ENCODE peak calls at places on chromosomes 11 and 22, in seven cellular contexts. One of them, this sample, is unnamed.

GRCh38 chr11:74694136-74694535 is 37.1 kb downstream of the CHRDL2 start:
- DNase-seq in heart right ventricle: no peak
- DNase-seq in cardiac fibroblast: no peak
- DNase-seq in hepatocyte: no peak
- DNase-seq in CD8-positive, alpha-beta T cell: no peak
- DNase-seq in CD8-positive, alpha-beta memory T cell: no peak
- DNase-seq in GM23248: no peak
- DNase-seq in this sample: no peak

GRCh38 chr11:131694526-131695424 is 324.4 kb downstream of the NTM start:
- DNase-seq in heart right ventricle: peak
- DNase-seq in CD8-positive, alpha-beta T cell: peak
- DNase-seq in GM23248: peak
- DNase-seq in CD8-positive, alpha-beta memory T cell: no peak
- DNase-seq in hepatocyte: peak
- DNase-seq in cardiac fibroblast: peak
- DNase-seq in this sample: peak

GRCh38 chr11:130580372-130580771 is 131.9 kb downstream of the ADAMTS15 start:
- DNase-seq in cardiac fibroblast: peak
- DNase-seq in CD8-positive, alpha-beta memory T cell: no peak
- DNase-seq in GM23248: peak
- DNase-seq in CD8-positive, alpha-beta T cell: no peak
- DNase-seq in heart right ventricle: no peak
- DNase-seq in hepatocyte: no peak
- DNase-seq in this sample: no peak

GRCh38 chr11:95485115-95485900 is 254.3 kb upstream of the SESN3 start:
- DNase-seq in hepatocyte: no peak
- DNase-seq in CD8-positive, alpha-beta T cell: no peak
- DNase-seq in GM23248: peak
- DNase-seq in cardiac fibroblast: no peak
- DNase-seq in CD8-positive, alpha-beta memory T cell: no peak
- DNase-seq in heart right ventricle: no peak
- DNase-seq in this sample: no peak

GRCh38 chr11:33135216-33135615 is 26.1 kb downstream of the CSTF3 start:
- DNase-seq in hepatocyte: peak
- DNase-seq in cardiac fibroblast: peak
- DNase-seq in GM23248: peak
- DNase-seq in heart right ventricle: no peak
- DNase-seq in CD8-positive, alpha-beta memory T cell: no peak
- DNase-seq in CD8-positive, alpha-beta T cell: no peak
- DNase-seq in this sample: peak

GRCh38 chr11:63901660-63902059 is 15.3 kb downstream of the RCOR2 start:
- DNase-seq in GM23248: peak
- DNase-seq in CD8-positive, alpha-beta memory T cell: no peak
- DNase-seq in cardiac fibroblast: peak
- DNase-seq in CD8-positive, alpha-beta T cell: no peak
- DNase-seq in hepatocyte: no peak
- DNase-seq in heart right ventricle: no peak
- DNase-seq in this sample: peak

GRCh38 chr22:42820075-42820763 is 36.9 kb downstream of the ARFGAP3 start:
- DNase-seq in CD8-positive, alpha-beta T cell: no peak
- DNase-seq in heart right ventricle: no peak
- DNase-seq in GM23248: peak
- DNase-seq in CD8-positive, alpha-beta memory T cell: no peak
- DNase-seq in hepatocyte: peak
- DNase-seq in cardiac fibroblast: peak
- DNase-seq in this sample: peak

GRCh38 chr11:42465613-42466012 is 846.2 kb upstream of the API5 start:
- DNase-seq in CD8-positive, alpha-beta memory T cell: no peak
- DNase-seq in cardiac fibroblast: no peak
- DNase-seq in heart right ventricle: no peak
- DNase-seq in GM23248: no peak
- DNase-seq in hepatocyte: no peak
- DNase-seq in CD8-positive, alpha-beta T cell: no peak
- DNase-seq in this sample: no peak

GRCh38 chr11:37988031-37988430 is 1390.0 kb upstream of the RAG2 start:
- DNase-seq in CD8-positive, alpha-beta memory T cell: no peak
- DNase-seq in cardiac fibroblast: peak
- DNase-seq in GM23248: no peak
- DNase-seq in hepatocyte: peak
- DNase-seq in heart right ventricle: peak
- DNase-seq in CD8-positive, alpha-beta T cell: no peak
- DNase-seq in this sample: peak

GRCh38 chr11:65899356-65900124 is 648 bp downstream of the FOSL1 start:
- DNase-seq in hepatocyte: peak
- DNase-seq in CD8-positive, alpha-beta memory T cell: peak
- DNase-seq in cardiac fibroblast: peak
- DNase-seq in CD8-positive, alpha-beta T cell: peak
- DNase-seq in heart right ventricle: peak
- DNase-seq in GM23248: peak
- DNase-seq in this sample: peak

GRCh38 chr11:113838005-113838404 is 37.4 kb downstream of the USP28 start:
- DNase-seq in hepatocyte: no peak
- DNase-seq in heart right ventricle: no peak
- DNase-seq in CD8-positive, alpha-beta T cell: no peak
- DNase-seq in GM23248: no peak
- DNase-seq in cardiac fibroblast: no peak
- DNase-seq in CD8-positive, alpha-beta memory T cell: no peak
- DNase-seq in this sample: no peak

GRCh38 chr11:112421854-112422253 is 161.2 kb upstream of the PLET1 start:
- DNase-seq in CD8-positive, alpha-beta T cell: no peak
- DNase-seq in GM23248: no peak
- DNase-seq in cardiac fibroblast: no peak
- DNase-seq in heart right ventricle: no peak
- DNase-seq in hepatocyte: no peak
- DNase-seq in CD8-positive, alpha-beta memory T cell: no peak
- DNase-seq in this sample: no peak

GRCh38 chr11:114774599-114775365 is 96.5 kb downstream of the NXPE2 start:
- DNase-seq in CD8-positive, alpha-beta T cell: no peak
- DNase-seq in hepatocyte: peak
- DNase-seq in GM23248: peak
- DNase-seq in cardiac fibroblast: peak
- DNase-seq in CD8-positive, alpha-beta memory T cell: no peak
- DNase-seq in heart right ventricle: peak
- DNase-seq in this sample: peak

GRCh38 chr11:131686836-131687235 is 316.4 kb downstream of the NTM start:
- DNase-seq in cardiac fibroblast: no peak
- DNase-seq in CD8-positive, alpha-beta memory T cell: no peak
- DNase-seq in hepatocyte: no peak
- DNase-seq in CD8-positive, alpha-beta T cell: no peak
- DNase-seq in GM23248: no peak
- DNase-seq in heart right ventricle: no peak
- DNase-seq in this sample: no peak

GRCh38 chr11:120172054-120172881 is 34.4 kb upstream of the TRIM29 start:
- DNase-seq in GM23248: peak
- DNase-seq in hepatocyte: peak
- DNase-seq in CD8-positive, alpha-beta memory T cell: peak
- DNase-seq in CD8-positive, alpha-beta T cell: peak
- DNase-seq in cardiac fibroblast: peak
- DNase-seq in heart right ventricle: peak
- DNase-seq in this sample: peak

GRCh38 chr22:19044381-19044780 is 77.8 kb downstream of the DGCR2 start:
- DNase-seq in hepatocyte: no peak
- DNase-seq in CD8-positive, alpha-beta T cell: no peak
- DNase-seq in GM23248: no peak
- DNase-seq in cardiac fibroblast: no peak
- DNase-seq in CD8-positive, alpha-beta memory T cell: no peak
- DNase-seq in heart right ventricle: no peak
- DNase-seq in this sample: no peak

GRCh38 chr11:46348566-46348981 is 1.3 kb downstream of the DGKZ start:
- DNase-seq in CD8-positive, alpha-beta memory T cell: no peak
- DNase-seq in hepatocyte: no peak
- DNase-seq in cardiac fibroblast: no peak
- DNase-seq in CD8-positive, alpha-beta T cell: no peak
- DNase-seq in GM23248: no peak
- DNase-seq in heart right ventricle: no peak
- DNase-seq in this sample: peak

GRCh38 chr11:67528376-67528775 is 5.1 kb upstream of the CABP2 start:
- DNase-seq in heart right ventricle: no peak
- DNase-seq in GM23248: no peak
- DNase-seq in hepatocyte: no peak
- DNase-seq in CD8-positive, alpha-beta T cell: no peak
- DNase-seq in CD8-positive, alpha-beta memory T cell: no peak
- DNase-seq in cardiac fibroblast: no peak
- DNase-seq in this sample: no peak

GRCh38 chr11:88363566-88364169 is 26.1 kb upstream of the CTSC start:
- DNase-seq in cardiac fibroblast: peak
- DNase-seq in GM23248: peak
- DNase-seq in CD8-positive, alpha-beta T cell: no peak
- DNase-seq in heart right ventricle: no peak
- DNase-seq in hepatocyte: no peak
- DNase-seq in CD8-positive, alpha-beta memory T cell: no peak
- DNase-seq in this sample: peak

GRCh38 chr11:3775761-3776406 is 21.5 kb downstream of the NUP98 start:
- DNase-seq in GM23248: no peak
- DNase-seq in CD8-positive, alpha-beta memory T cell: no peak
- DNase-seq in CD8-positive, alpha-beta T cell: no peak
- DNase-seq in heart right ventricle: no peak
- DNase-seq in hepatocyte: no peak
- DNase-seq in cardiac fibroblast: peak
- DNase-seq in this sample: peak

GRCh38 chr22:42933783-42934144 is 76.7 kb upstream of the ARFGAP3 start:
- DNase-seq in GM23248: peak
- DNase-seq in cardiac fibroblast: peak
- DNase-seq in hepatocyte: peak
- DNase-seq in heart right ventricle: peak
- DNase-seq in CD8-positive, alpha-beta memory T cell: no peak
- DNase-seq in CD8-positive, alpha-beta T cell: no peak
- DNase-seq in this sample: peak

DNA sequence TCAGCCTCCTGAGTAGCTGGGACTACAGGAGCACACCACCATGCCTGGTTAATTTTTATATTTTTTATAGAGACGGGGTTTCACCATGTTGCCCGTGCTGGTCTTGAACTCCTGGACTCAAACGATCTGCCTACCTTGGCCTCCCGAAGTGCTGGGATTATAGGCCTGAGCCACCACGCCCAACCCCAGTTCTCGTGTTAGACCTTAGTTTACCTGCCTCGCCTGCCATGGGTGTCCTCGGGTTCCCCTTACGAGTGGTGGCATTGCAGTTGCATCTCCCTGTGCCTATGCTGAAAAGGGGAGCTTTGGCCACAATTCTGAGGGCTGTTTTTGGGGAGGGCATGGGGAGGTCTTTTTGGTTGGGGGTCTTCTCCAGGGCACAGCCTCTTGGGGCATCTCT is 18.8 kb downstream of the TBC1D22A start:
- DNase-seq in CD8-positive, alpha-beta T cell: no peak
- DNase-seq in heart right ventricle: no peak
- DNase-seq in cardiac fibroblast: no peak
- DNase-seq in GM23248: no peak
- DNase-seq in CD8-positive, alpha-beta memory T cell: no peak
- DNase-seq in hepatocyte: no peak
- DNase-seq in this sample: no peak
- H3K4me3 ChIP-seq in CD8-positive, alpha-beta T cell: no peak
- H3K4me3 ChIP-seq in heart right ventricle: no peak
- H3K4me3 ChIP-seq in cardiac fibroblast: no peak
- H3K4me3 ChIP-seq in GM23248: no peak
- H3K4me3 ChIP-seq in CD8-positive, alpha-beta memory T cell: no peak
- H3K4me3 ChIP-seq in hepatocyte: no peak
- H3K4me3 ChIP-seq in this sample: no peak

GRCh38 chr11:8685306-8685705 is 2.7 kb downstream of the RPL27A start:
- DNase-seq in heart right ventricle: no peak
- DNase-seq in cardiac fibroblast: no peak
- DNase-seq in GM23248: no peak
- DNase-seq in CD8-positive, alpha-beta memory T cell: no peak
- DNase-seq in CD8-positive, alpha-beta T cell: no peak
- DNase-seq in hepatocyte: no peak
- DNase-seq in this sample: no peak
- H3K4me3 ChIP-seq in heart right ventricle: no peak
- H3K4me3 ChIP-seq in cardiac fibroblast: no peak
- H3K4me3 ChIP-seq in GM23248: peak
- H3K4me3 ChIP-seq in CD8-positive, alpha-beta memory T cell: no peak
- H3K4me3 ChIP-seq in CD8-positive, alpha-beta T cell: no peak
- H3K4me3 ChIP-seq in hepatocyte: no peak
- H3K4me3 ChIP-seq in this sample: no peak

GRCh38 chr11:9230291-9230690 is 34.9 kb downstream of the DENND5A start:
- DNase-seq in CD8-positive, alpha-beta memory T cell: no peak
- DNase-seq in hepatocyte: no peak
- DNase-seq in CD8-positive, alpha-beta T cell: no peak
- DNase-seq in cardiac fibroblast: no peak
- DNase-seq in heart right ventricle: no peak
- DNase-seq in GM23248: peak
- DNase-seq in this sample: no peak

GRCh38 chr11:9231848-9232177 is 33.3 kb downstream of the DENND5A start:
- DNase-seq in cardiac fibroblast: peak
- DNase-seq in CD8-positive, alpha-beta memory T cell: no peak
- DNase-seq in CD8-positive, alpha-beta T cell: no peak
- DNase-seq in GM23248: peak
- DNase-seq in hepatocyte: no peak
- DNase-seq in heart right ventricle: peak
- DNase-seq in this sample: no peak

GRCh38 chr11:9226514-9226913 is 38.6 kb downstream of the DENND5A start:
- DNase-seq in heart right ventricle: no peak
- DNase-seq in CD8-positive, alpha-beta T cell: no peak
- DNase-seq in GM23248: no peak
- DNase-seq in CD8-positive, alpha-beta memory T cell: no peak
- DNase-seq in cardiac fibroblast: no peak
- DNase-seq in hepatocyte: no peak
- DNase-seq in this sample: no peak

GRCh38 chr11:9225748-9226298 is 39.3 kb downstream of the DENND5A start:
- DNase-seq in heart right ventricle: no peak
- DNase-seq in hepatocyte: no peak
- DNase-seq in GM23248: no peak
- DNase-seq in CD8-positive, alpha-beta memory T cell: no peak
- DNase-seq in CD8-positive, alpha-beta T cell: no peak
- DNase-seq in cardiac fibroblast: no peak
- DNase-seq in this sample: no peak

DNA sequence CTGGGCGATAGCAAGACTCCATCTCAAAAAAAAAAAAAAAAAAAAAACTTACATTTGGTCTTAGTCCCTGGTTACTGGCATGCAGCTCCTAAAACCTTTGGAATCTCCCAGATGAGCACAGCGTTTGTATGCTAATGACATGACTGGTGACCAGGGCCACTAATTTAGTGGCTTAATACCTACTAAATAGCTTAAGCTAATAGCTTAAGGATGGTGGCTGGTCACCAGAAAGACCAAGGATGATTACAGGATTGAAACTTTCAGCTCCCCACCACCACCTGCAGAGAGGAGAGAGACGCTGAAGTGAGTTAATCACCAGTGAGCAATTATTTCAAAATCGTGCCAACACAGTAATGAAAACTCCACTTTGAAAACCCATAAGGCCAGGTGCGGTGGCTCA is 37.1 kb downstream of the DENND5A start:
- DNase-seq in GM23248: no peak
- DNase-seq in heart right ventricle: no peak
- DNase-seq in CD8-positive, alpha-beta T cell: no peak
- DNase-seq in cardiac fibroblast: no peak
- DNase-seq in CD8-positive, alpha-beta memory T cell: no peak
- DNase-seq in hepatocyte: no peak
- DNase-seq in this sample: no peak
- H3K4me3 ChIP-seq in GM23248: no peak
- H3K4me3 ChIP-seq in heart right ventricle: no peak
- H3K4me3 ChIP-seq in CD8-positive, alpha-beta T cell: no peak
- H3K4me3 ChIP-seq in cardiac fibroblast: no peak
- H3K4me3 ChIP-seq in CD8-positive, alpha-beta memory T cell: no peak
- H3K4me3 ChIP-seq in hepatocyte: no peak
- H3K4me3 ChIP-seq in this sample: no peak

DNA sequence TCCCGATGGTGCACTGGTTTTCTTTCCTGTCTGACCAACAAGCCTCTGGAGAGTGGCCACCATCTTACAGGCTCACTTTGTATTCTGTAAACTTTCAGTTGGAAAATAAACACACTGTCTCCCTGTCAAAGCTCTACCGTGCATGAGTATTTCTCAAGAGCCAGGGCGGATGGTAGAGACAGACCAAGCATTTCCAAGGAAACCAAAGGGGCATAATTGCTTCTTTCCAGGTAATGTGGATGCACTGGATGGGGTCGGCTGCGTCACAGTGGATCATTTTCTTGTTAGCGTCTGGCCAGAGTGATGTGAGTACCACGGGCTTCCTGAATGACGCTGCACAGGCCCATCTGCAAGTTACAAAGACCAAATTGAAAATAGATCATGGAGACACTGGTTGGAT is 5.1 kb upstream of the SEZ6L start:
- DNase-seq in GM23248: no peak
- DNase-seq in CD8-positive, alpha-beta T cell: no peak
- DNase-seq in cardiac fibroblast: no peak
- DNase-seq in CD8-positive, alpha-beta memory T cell: no peak
- DNase-seq in heart right ventricle: no peak
- DNase-seq in hepatocyte: no peak
- DNase-seq in this sample: no peak
- H3K4me3 ChIP-seq in GM23248: no peak
- H3K4me3 ChIP-seq in CD8-positive, alpha-beta T cell: no peak
- H3K4me3 ChIP-seq in cardiac fibroblast: no peak
- H3K4me3 ChIP-seq in CD8-positive, alpha-beta memory T cell: no peak
- H3K4me3 ChIP-seq in heart right ventricle: no peak
- H3K4me3 ChIP-seq in hepatocyte: no peak
- H3K4me3 ChIP-seq in this sample: no peak

This sample was measured in cardiac muscle cell.